ENCODE peak calls at places on chromosomes 2 and 18, in five cellular contexts. E is AG09319; K is naive thymus-derived CD8-positive, alpha-beta T cell; Z is stimulated activated CD4-positive, alpha-beta T cell treated with anti-CD3 and anti-CD28 coated beads, Interleukin-12 subunit alpha, Interleukin-12 subunit beta, amount 100 ng/mL, for 4 hours; J is H4. M is an unnamed sample.

GRCh38 chr2:150486539-150487484 is 655 bp downstream of the RND3 start:
- DNase-seq in E (no peak), K (no peak), Z (no peak), J (no peak), M (no peak)

GRCh38 chr18:35732652-35733051 is 151.1 kb downstream of the GALNT1 start:
- DNase-seq in E (peak; percentile 60), K (no peak), Z (no peak), J (peak; percentile 10), M (no peak)

GRCh38 chr2:222320441-222321395 is 21.9 kb upstream of the PAX3 start:
- DNase-seq in E (no peak), K (no peak), Z (no peak), J (no peak), M (no peak)

GRCh38 chr18:52875711-52876110 is 535.7 kb downstream of the DCC start:
- DNase-seq in E (no peak), K (no peak), Z (no peak), J (no peak), M (no peak)

GRCh38 chr2:68715353-68716041 is 19.1 kb upstream of the ARHGAP25 start:
- DNase-seq in E (no peak), K (no peak), Z (no peak), J (peak; percentile 71), M (peak; percentile 36)

GRCh38 chr18:9015689-9016088 is 86.8 kb upstream of the NDUFV2 start:
- DNase-seq in E (no peak), K (no peak), Z (no peak), J (no peak), M (no peak)

GRCh38 chr2:26255735-26256384 is 11.1 kb downstream of the HADHB start:
- DNase-seq in E (no peak), K (no peak), Z (no peak), J (no peak), M (no peak)

GRCh38 chr18:69935319-69936190 is 12.1 kb downstream of the CD226 start:
- DNase-seq in E (no peak), K (peak; percentile 30), Z (peak; percentile 68), J (peak; percentile 60), M (peak; percentile 64)

GRCh38 chr2:17036343-17036742 is 370.7 kb upstream of the CYRIA start:
- DNase-seq in E (no peak), K (no peak), Z (no peak), J (no peak), M (no peak)

GRCh38 chr2:121638333-121638732 is 10.9 kb downstream of the CLASP1 start:
- DNase-seq in E (no peak), K (no peak), Z (no peak), J (no peak), M (no peak)

GRCh38 chr18:11953113-11953512 is 28.2 kb upstream of the IMPA2 start:
- DNase-seq in E (no peak), K (no peak), Z (no peak), J (no peak), M (no peak)

GRCh38 chr2:7992612-7993596 is 689.0 kb upstream of the ID2 start:
- DNase-seq in E (peak; percentile 12), K (no peak), Z (no peak), J (peak; percentile 29), M (no peak)

GRCh38 chr2:67625671-67626070 is 228.5 kb downstream of the ETAA1 start:
- DNase-seq in E (no peak), K (no peak), Z (no peak), J (no peak), M (no peak)

GRCh38 chr18:25503567-25504081 is 151.7 kb upstream of the ZNF521 start:
- DNase-seq in E (peak; percentile 53), K (no peak), Z (no peak), J (peak; percentile 74), M (no peak)

GRCh38 chr18:69898241-69898861 is 49.3 kb downstream of the CD226 start:
- DNase-seq in E (no peak), K (no peak), Z (no peak), J (no peak), M (no peak)

GRCh38 chr2:73885406-73885805 is 7.4 kb upstream of the ACTG2 start:
- DNase-seq in E (no peak), K (no peak), Z (no peak), J (no peak), M (no peak)

GRCh38 chr18:12060182-12060870 is 33.3 kb upstream of the ANKRD62 start:
- DNase-seq in E (no peak), K (no peak), Z (no peak), J (no peak), M (no peak)

GRCh38 chr2:176136375-176137248 is 7.1 kb downstream of the HOXD8 start:
- DNase-seq in E (no peak), K (no peak), Z (no peak), J (peak; percentile 26), M (no peak)

GRCh38 chr2:222693837-222694236 is 22.4 kb downstream of the MOGAT1 start:
- DNase-seq in E (no peak), K (no peak), Z (no peak), J (peak; percentile 52), M (no peak)

GRCh38 chr18:45783097-45784075 is 42.1 kb upstream of the SIGLEC15 start:
- DNase-seq in E (no peak), K (no peak), Z (no peak), J (no peak), M (no peak)

GRCh38 chr18:904135-905090 is at the start of gene ADCYAP1:
- DNase-seq in E (no peak), K (no peak), Z (no peak), J (no peak), M (no peak)

GRCh38 chr2:207166349-207167128 is 791 bp upstream of the KLF7 start:
- DNase-seq in E (peak; percentile 67), K (peak; percentile 70), Z (peak; percentile 63), J (peak; percentile 50), M (peak; percentile 72)

GRCh38 chr2:44275915-44276279 is 617 bp downstream of the SLC3A1 start:
- DNase-seq in E (no peak), K (no peak), Z (no peak), J (peak; percentile 27), M (no peak)

GRCh38 chr2:71466301-71467179 is 13.2 kb downstream of the DYSF start:
- DNase-seq in E (no peak), K (no peak), Z (peak; percentile 1), J (no peak), M (no peak)

GRCh38 chr2:117618607-117619006 is 195.9 kb upstream of the DDX18 start:
- DNase-seq in E (no peak), K (no peak), Z (no peak), J (no peak), M (no peak)

GRCh38 chr2:215145611-215146010 is 7.2 kb upstream of the ABCA12 start:
- DNase-seq in E (no peak), K (no peak), Z (no peak), J (no peak), M (no peak)

GRCh38 chr18:45248240-45248903 is 366.9 kb upstream of the SLC14A2 start:
- DNase-seq in E (peak; percentile 63), K (no peak), Z (no peak), J (peak; percentile 84), M (no peak)

GRCh38 chr18:22167471-22168151 is 1.8 kb upstream of the GATA6 start:
- DNase-seq in E (no peak), K (no peak), Z (no peak), J (no peak), M (no peak)